ENCODE peak calls at places on chromosomes 4 and X, in six cellular contexts. J is stimulated activated CD8-positive, alpha-beta memory T cell treated with anti-CD3 and anti-CD28 coated beads, Interleukin-7, amount 100 ng/mL, for 1 hour; G is GM03348; Q is HT1080; R is cardiac muscle cell; A is SW 1271. K is an unnamed sample.

GRCh38 chr4:40881851-40882250 is 132.1 kb downstream of the NSUN7 start:
- DNase-seq in J (no peak), G (no peak), Q (no peak), R (no peak), A (no peak), K (no peak)

GRCh38 chr4:180925800-180926199 is 1317.4 kb upstream of the TENM3 start:
- DNase-seq in J (no peak), G (peak), Q (peak), R (no peak), A (no peak), K (no peak)

GRCh38 chrX:12007881-12008280 is 130.4 kb upstream of the FRMPD4 start:
- DNase-seq in J (no peak), G (peak), Q (peak), R (peak), A (no peak), K (no peak)

GRCh38 chr4:56821394-56822263 is at the start of gene SPINK2:
- DNase-seq in J (no peak), G (no peak), Q (no peak), R (no peak), A (no peak), K (peak)

GRCh38 chr4:153217440-153217839 is 13.2 kb downstream of the TRIM2 start:
- DNase-seq in J (no peak), G (peak), Q (no peak), R (no peak), A (no peak), K (no peak)

GRCh38 chrX:40108084-40108958 is 10.6 kb upstream of the BCOR start:
- DNase-seq in J (no peak), G (no peak), Q (no peak), R (peak), A (no peak), K (no peak)

GRCh38 chrX:107673933-107674479 is 45.7 kb downstream of the PRPS1 start:
- DNase-seq in J (peak), G (peak), Q (peak), R (peak), A (no peak), K (peak)

GRCh38 chrX:107483976-107484726 is 34.7 kb downstream of the FRMPD3 start:
- DNase-seq in J (no peak), G (no peak), Q (no peak), R (peak), A (no peak), K (no peak)

GRCh38 chrX:47172971-47173792 is 20.4 kb upstream of the UBA1 start:
- DNase-seq in J (no peak), G (no peak), Q (no peak), R (no peak), A (no peak), K (no peak)

GRCh38 chrX:48468247-48468671 is 1.8 kb downstream of the SLC38A5 start:
- DNase-seq in J (no peak), G (peak), Q (no peak), R (no peak), A (no peak), K (peak)

GRCh38 chrX:39491548-39492297 is 606.0 kb downstream of the BCOR start:
- DNase-seq in J (no peak), G (no peak), Q (no peak), R (no peak), A (no peak), K (no peak)

GRCh38 chrX:118839334-118839958 is 15.8 kb downstream of the ZCCHC12 start:
- DNase-seq in J (peak), G (peak), Q (peak), R (peak), A (no peak), K (peak)

GRCh38 chrX:25131055-25131454 is 115.3 kb upstream of the ARX start:
- DNase-seq in J (no peak), G (no peak), Q (peak), R (no peak), A (no peak), K (no peak)

GRCh38 chr4:85925071-85925470 is 434.8 kb downstream of the MAPK10 start:
- DNase-seq in J (no peak), G (no peak), Q (no peak), R (no peak), A (no peak), K (no peak)

GRCh38 chr4:84319124-84319523 is 180.0 kb downstream of the NKX6-1 start:
- DNase-seq in J (no peak), G (peak), Q (no peak), R (peak), A (no peak), K (no peak)

GRCh38 chr4:140095694-140096482 is 58.1 kb downstream of the MAML3 start:
- DNase-seq in J (no peak), G (peak), Q (peak), R (peak), A (peak), K (peak)

GRCh38 chr4:110821186-110821585 is 198.3 kb upstream of the PITX2 start:
- DNase-seq in J (no peak), G (no peak), Q (no peak), R (no peak), A (no peak), K (no peak)

GRCh38 chr4:32789026-32789608 is 2068.9 kb downstream of the PCDH7 start:
- DNase-seq in J (no peak), G (no peak), Q (peak), R (peak), A (no peak), K (no peak)

GRCh38 chrX:74431807-74432206 is 10.5 kb downstream of the SLC16A2 start:
- DNase-seq in J (no peak), G (no peak), Q (no peak), R (peak), A (no peak), K (no peak)

K was measured in Peyer's patch.